ENCODE peak calls at places on chromosomes 12 and 14, in four cellular contexts. T, Y, L and S are unnamed samples.

GRCh38 chr12:6451348-6452244 is at the start of gene TAPBPL:
- DNase-seq in Y (peak), T (peak), L (peak), S (peak)

GRCh38 chr12:47903927-47904646 is 707 bp downstream of the VDR start:
- DNase-seq in T (peak), Y (peak), L (peak), S (no peak)

GRCh38 chr14:65080954-65081747 is 21.2 kb downstream of the MAX start:
- DNase-seq in L (peak), Y (no peak), T (no peak), S (no peak)

GRCh38 chr14:69319911-69320310 is 60.0 kb downstream of the GALNT16 start:
- DNase-seq in T (no peak), L (no peak), Y (no peak), S (no peak)

GRCh38 chr14:75981426-75981825 is 369 bp downstream of the TGFB3 start:
- DNase-seq in L (no peak), T (peak), Y (no peak), S (peak)

GRCh38 chr12:4824415-4824814 is 85.3 kb upstream of the KCNA1 start:
- DNase-seq in T (peak), Y (no peak), L (peak), S (no peak)

GRCh38 chr12:123445388-123446344 is 9.2 kb upstream of the RILPL2 start:
- DNase-seq in Y (no peak), T (peak), L (peak), S (no peak)

GRCh38 chr12:111274820-111275219 is 94.1 kb downstream of the PHETA1 start:
- DNase-seq in Y (no peak), T (peak), L (no peak), S (no peak)

GRCh38 chr12:20946732-20947131 is 136.2 kb downstream of the SLCO1B3 start:
- DNase-seq in Y (no peak), T (no peak), L (peak), S (no peak)

GRCh38 chr14:50631408-50631821 is 36.7 kb downstream of the SAV1 start:
- DNase-seq in Y (no peak), T (no peak), L (no peak), S (no peak)

GRCh38 chr14:50001146-50001998 is 108.5 kb downstream of the ARF6 start:
- DNase-seq in T (peak), Y (no peak), L (peak), S (no peak)

GRCh38 chr14:69695664-69696527 is 71.0 kb upstream of the SRSF5 start:
- DNase-seq in L (no peak), T (peak), Y (no peak), S (no peak)